ENCODE peak calls at places on chromosomes 11 and 22, in four cellular contexts. D, C, M and S are unnamed samples.

GRCh38 chr22:17443413-17444203 is 74.3 kb downstream of the CECR2 start:
- DNase-seq in D (no peak), C (no peak), M (no peak), S (no peak)

GRCh38 chr11:62566247-62566646 is 7.4 kb downstream of the EEF1G start:
- DNase-seq in D (no peak), C (no peak), M (no peak), S (no peak)

GRCh38 chr11:61955416-61956135 is 5.4 kb downstream of the BEST1 start:
- DNase-seq in D (no peak), C (peak), M (peak), S (no peak)

GRCh38 chr11:35418847-35419712 is at the start of gene SLC1A2:
- DNase-seq in D (no peak), C (peak), M (peak), S (peak)

GRCh38 chr22:49015459-49015858 is 812.2 kb downstream of the BRD1 start:
- DNase-seq in D (no peak), C (no peak), M (no peak), S (no peak)

GRCh38 chr11:130029137-130029536 is 26.5 kb upstream of the PRDM10 start:
- DNase-seq in D (no peak), C (no peak), M (no peak), S (peak)

GRCh38 chr11:342328-342727 is 21.7 kb upstream of the IFITM3 start:
- DNase-seq in D (no peak), C (no peak), M (no peak), S (no peak)

GRCh38 chr22:50114221-50114981 is 24.6 kb downstream of the MOV10L1 start:
- DNase-seq in D (no peak), C (no peak), M (peak), S (peak)

GRCh38 chr11:96073536-96073935 is 149.6 kb upstream of the MTMR2 start:
- DNase-seq in D (no peak), C (no peak), M (no peak), S (no peak)

GRCh38 chr11:111542606-111543275 is 2.2 kb downstream of the LAYN start:
- DNase-seq in D (no peak), C (no peak), M (no peak), S (no peak)

GRCh38 chr11:117900720-117901440 is 24.4 kb upstream of the FXYD6 start:
- DNase-seq in D (no peak), C (no peak), M (no peak), S (no peak)

GRCh38 chr22:21990449-21991308 is 8.1 kb upstream of the TOP3B start:
- DNase-seq in D (no peak), C (no peak), M (no peak), S (no peak)

GRCh38 chr22:38127869-38128268 is 17.4 kb upstream of the BAIAP2L2 start:
- DNase-seq in D (no peak), C (no peak), M (no peak), S (no peak)

GRCh38 chr11:24697722-24698121 is 200.9 kb downstream of the LUZP2 start:
- DNase-seq in D (no peak), C (no peak), M (peak), S (peak)

GRCh38 chr11:36388086-36388485 is 92.0 kb downstream of the PRR5L start:
- DNase-seq in D (no peak), C (no peak), M (no peak), S (no peak)

GRCh38 chr22:25753252-25753651 is 11.3 kb downstream of the MYO18B start:
- DNase-seq in D (no peak), C (no peak), M (no peak), S (no peak)

GRCh38 chr11:69215784-69216415 is 60.2 kb downstream of the SMIM38 start:
- DNase-seq in D (no peak), C (no peak), M (peak), S (peak)

GRCh38 chr11:61963282-61964057 is 4.0 kb downstream of the FTH1 start:
- DNase-seq in D (no peak), C (no peak), M (peak), S (peak)